ENCODE peak calls at places on chromosomes 4 and X, in nine cellular contexts. One of them, this sample, is unnamed.
A peak's percentile ranks its signal among the peaks of the same experiment; 100 is the strongest.

GRCh38 chrX:13120017-13120416 is 75.6 kb upstream of the FAM9C start:
- DNase-seq in neural crest cell: no peak
- DNase-seq in CD8-positive, alpha-beta T cell: no peak
- DNase-seq in choroid plexus epithelial cell: peak; percentile 93
- DNase-seq in WTC11: no peak
- DNase-seq in D721Med: no peak
- DNase-seq in body of pancreas: peak; percentile 69
- DNase-seq in kidney: no peak
- DNase-seq in dorsolateral prefrontal cortex: no peak
- DNase-seq in this sample: no peak

GRCh38 chr4:24794111-24794860 is 1.1 kb upstream of the SOD3 start:
- DNase-seq in neural crest cell: no peak
- DNase-seq in CD8-positive, alpha-beta T cell: no peak
- DNase-seq in choroid plexus epithelial cell: peak; percentile 36
- DNase-seq in WTC11: no peak
- DNase-seq in D721Med: no peak
- DNase-seq in body of pancreas: no peak
- DNase-seq in kidney: peak; percentile 81
- DNase-seq in dorsolateral prefrontal cortex: no peak
- DNase-seq in this sample: no peak

GRCh38 chr4:28772066-28772465 is 1911.4 kb downstream of the STIM2 start:
- DNase-seq in neural crest cell: no peak
- DNase-seq in CD8-positive, alpha-beta T cell: no peak
- DNase-seq in choroid plexus epithelial cell: peak; percentile 72
- DNase-seq in WTC11: no peak
- DNase-seq in D721Med: no peak
- DNase-seq in body of pancreas: no peak
- DNase-seq in kidney: no peak
- DNase-seq in dorsolateral prefrontal cortex: no peak
- DNase-seq in this sample: no peak

GRCh38 chr4:56799291-56799823 is 22.1 kb downstream of the SPINK2 start:
- DNase-seq in neural crest cell: no peak
- DNase-seq in CD8-positive, alpha-beta T cell: no peak
- DNase-seq in choroid plexus epithelial cell: no peak
- DNase-seq in WTC11: no peak
- DNase-seq in D721Med: no peak
- DNase-seq in body of pancreas: no peak
- DNase-seq in kidney: no peak
- DNase-seq in dorsolateral prefrontal cortex: no peak
- DNase-seq in this sample: no peak

GRCh38 chr4:182142146-182143085 is 100.8 kb upstream of the TENM3 start:
- DNase-seq in neural crest cell: peak; percentile 31
- DNase-seq in CD8-positive, alpha-beta T cell: no peak
- DNase-seq in choroid plexus epithelial cell: peak; percentile 63
- DNase-seq in WTC11: peak; percentile 71
- DNase-seq in D721Med: no peak
- DNase-seq in body of pancreas: no peak
- DNase-seq in kidney: peak; percentile 82
- DNase-seq in dorsolateral prefrontal cortex: no peak
- DNase-seq in this sample: peak; percentile 39

GRCh38 chr4:107853444-107854325 is 29.0 kb downstream of the SGMS2 start:
- DNase-seq in neural crest cell: no peak
- DNase-seq in CD8-positive, alpha-beta T cell: no peak
- DNase-seq in choroid plexus epithelial cell: peak; percentile 88
- DNase-seq in WTC11: no peak
- DNase-seq in D721Med: no peak
- DNase-seq in body of pancreas: no peak
- DNase-seq in kidney: no peak
- DNase-seq in dorsolateral prefrontal cortex: no peak
- DNase-seq in this sample: no peak

GRCh38 chr4:38060829-38061431 is 100.7 kb downstream of the PTTG2 start:
- DNase-seq in neural crest cell: no peak
- DNase-seq in CD8-positive, alpha-beta T cell: no peak
- DNase-seq in choroid plexus epithelial cell: peak; percentile 75
- DNase-seq in WTC11: no peak
- DNase-seq in D721Med: no peak
- DNase-seq in body of pancreas: no peak
- DNase-seq in kidney: no peak
- DNase-seq in dorsolateral prefrontal cortex: no peak
- DNase-seq in this sample: no peak

GRCh38 chr4:15901996-15902395 is 36.5 kb downstream of the FGFBP1 start:
- DNase-seq in neural crest cell: no peak
- DNase-seq in CD8-positive, alpha-beta T cell: no peak
- DNase-seq in choroid plexus epithelial cell: no peak
- DNase-seq in WTC11: no peak
- DNase-seq in D721Med: no peak
- DNase-seq in body of pancreas: no peak
- DNase-seq in kidney: no peak
- DNase-seq in dorsolateral prefrontal cortex: no peak
- DNase-seq in this sample: no peak

GRCh38 chr4:125735107-125735506 is 420.4 kb downstream of the FAT4 start:
- DNase-seq in neural crest cell: no peak
- DNase-seq in CD8-positive, alpha-beta T cell: no peak
- DNase-seq in choroid plexus epithelial cell: peak; percentile 99
- DNase-seq in WTC11: no peak
- DNase-seq in D721Med: no peak
- DNase-seq in body of pancreas: peak; percentile 23
- DNase-seq in kidney: no peak
- DNase-seq in dorsolateral prefrontal cortex: no peak
- DNase-seq in this sample: no peak

GRCh38 chr4:83369825-83370639 is 35.4 kb upstream of the HPSE start:
- DNase-seq in neural crest cell: no peak
- DNase-seq in CD8-positive, alpha-beta T cell: no peak
- DNase-seq in choroid plexus epithelial cell: peak; percentile 28
- DNase-seq in WTC11: no peak
- DNase-seq in D721Med: no peak
- DNase-seq in body of pancreas: no peak
- DNase-seq in kidney: no peak
- DNase-seq in dorsolateral prefrontal cortex: no peak
- DNase-seq in this sample: no peak

GRCh38 chr4:45985038-45985437 is 138.8 kb downstream of the GABRG1 start:
- DNase-seq in neural crest cell: no peak
- DNase-seq in CD8-positive, alpha-beta T cell: no peak
- DNase-seq in choroid plexus epithelial cell: no peak
- DNase-seq in WTC11: no peak
- DNase-seq in D721Med: no peak
- DNase-seq in body of pancreas: no peak
- DNase-seq in kidney: no peak
- DNase-seq in dorsolateral prefrontal cortex: no peak
- DNase-seq in this sample: no peak
- TF ChIP-seq CTCF in neural crest cell: no peak
- TF ChIP-seq CTCF in CD8-positive, alpha-beta T cell: no peak
- TF ChIP-seq CTCF in choroid plexus epithelial cell: no peak
- TF ChIP-seq CTCF in WTC11: no peak
- TF ChIP-seq CTCF in D721Med: no peak
- TF ChIP-seq CTCF in body of pancreas: no peak
- TF ChIP-seq CTCF in kidney: no peak
- TF ChIP-seq CTCF in dorsolateral prefrontal cortex: no peak
- TF ChIP-seq CTCF in this sample: no peak

DNA sequence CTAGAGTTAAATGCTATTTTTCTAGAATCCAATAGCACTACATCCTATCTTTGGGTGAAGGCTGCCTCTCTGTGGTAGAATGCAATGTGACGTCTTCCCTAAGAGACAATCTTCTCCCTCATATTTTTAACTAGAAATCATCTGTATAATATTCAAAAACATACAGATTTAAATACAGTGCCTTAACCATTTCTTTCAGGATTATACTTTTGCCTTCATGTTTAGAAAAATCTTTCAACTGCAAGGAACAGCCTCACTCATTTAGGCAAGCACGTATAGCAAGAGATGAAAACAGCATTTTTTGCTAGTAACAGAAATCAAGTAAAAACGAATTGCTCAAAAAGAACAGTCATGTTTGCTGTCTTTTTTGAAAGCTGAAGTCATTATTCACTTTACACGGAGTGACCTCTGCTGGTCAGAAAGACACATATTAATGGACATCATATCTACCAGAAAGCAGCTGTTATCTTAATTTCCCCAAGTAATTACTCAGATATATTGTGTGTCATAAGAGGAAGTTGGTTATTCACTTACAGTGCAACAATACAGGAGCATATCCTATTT is 422.3 kb downstream of the STPG2 start:
- DNase-seq in neural crest cell: no peak
- DNase-seq in CD8-positive, alpha-beta T cell: no peak
- DNase-seq in choroid plexus epithelial cell: peak; percentile 60
- DNase-seq in WTC11: no peak
- DNase-seq in D721Med: no peak
- DNase-seq in body of pancreas: no peak
- DNase-seq in kidney: no peak
- DNase-seq in dorsolateral prefrontal cortex: no peak
- DNase-seq in this sample: no peak
- TF ChIP-seq CTCF in neural crest cell: peak; percentile 62
- TF ChIP-seq CTCF in CD8-positive, alpha-beta T cell: no peak
- TF ChIP-seq CTCF in choroid plexus epithelial cell: peak; percentile 32
- TF ChIP-seq CTCF in WTC11: no peak
- TF ChIP-seq CTCF in D721Med: peak; percentile 63
- TF ChIP-seq CTCF in body of pancreas: no peak
- TF ChIP-seq CTCF in kidney: no peak
- TF ChIP-seq CTCF in dorsolateral prefrontal cortex: peak; percentile 44
- TF ChIP-seq CTCF in this sample: peak; percentile 48

GRCh38 chrX:23811135-23811781 is 28.3 kb downstream of the SAT1 start:
- DNase-seq in neural crest cell: no peak
- DNase-seq in CD8-positive, alpha-beta T cell: no peak
- DNase-seq in choroid plexus epithelial cell: peak; percentile 26
- DNase-seq in WTC11: no peak
- DNase-seq in D721Med: no peak
- DNase-seq in body of pancreas: no peak
- DNase-seq in kidney: no peak
- DNase-seq in dorsolateral prefrontal cortex: no peak
- DNase-seq in this sample: no peak
- TF ChIP-seq CTCF in neural crest cell: no peak
- TF ChIP-seq CTCF in CD8-positive, alpha-beta T cell: no peak
- TF ChIP-seq CTCF in choroid plexus epithelial cell: no peak
- TF ChIP-seq CTCF in WTC11: no peak
- TF ChIP-seq CTCF in D721Med: no peak
- TF ChIP-seq CTCF in body of pancreas: no peak
- TF ChIP-seq CTCF in kidney: no peak
- TF ChIP-seq CTCF in dorsolateral prefrontal cortex: no peak
- TF ChIP-seq CTCF in this sample: no peak

GRCh38 chr4:95170176-95170575 is 378.6 kb downstream of the UNC5C start:
- DNase-seq in neural crest cell: no peak
- DNase-seq in CD8-positive, alpha-beta T cell: no peak
- DNase-seq in choroid plexus epithelial cell: no peak
- DNase-seq in WTC11: no peak
- DNase-seq in D721Med: no peak
- DNase-seq in body of pancreas: no peak
- DNase-seq in kidney: no peak
- DNase-seq in dorsolateral prefrontal cortex: peak; percentile 90
- DNase-seq in this sample: no peak

GRCh38 chr4:95167809-95168208 is 381.0 kb downstream of the UNC5C start:
- DNase-seq in neural crest cell: no peak
- DNase-seq in CD8-positive, alpha-beta T cell: no peak
- DNase-seq in choroid plexus epithelial cell: no peak
- DNase-seq in WTC11: no peak
- DNase-seq in D721Med: no peak
- DNase-seq in body of pancreas: no peak
- DNase-seq in kidney: no peak
- DNase-seq in dorsolateral prefrontal cortex: no peak
- DNase-seq in this sample: no peak

GRCh38 chr4:95161781-95162469 is 386.8 kb downstream of the UNC5C start:
- DNase-seq in neural crest cell: no peak
- DNase-seq in CD8-positive, alpha-beta T cell: no peak
- DNase-seq in choroid plexus epithelial cell: no peak
- DNase-seq in WTC11: no peak
- DNase-seq in D721Med: no peak
- DNase-seq in body of pancreas: no peak
- DNase-seq in kidney: no peak
- DNase-seq in dorsolateral prefrontal cortex: no peak
- DNase-seq in this sample: no peak

GRCh38 chr4:95162867-95163266 is 385.9 kb downstream of the UNC5C start:
- DNase-seq in neural crest cell: no peak
- DNase-seq in CD8-positive, alpha-beta T cell: no peak
- DNase-seq in choroid plexus epithelial cell: no peak
- DNase-seq in WTC11: no peak
- DNase-seq in D721Med: no peak
- DNase-seq in body of pancreas: no peak
- DNase-seq in kidney: no peak
- DNase-seq in dorsolateral prefrontal cortex: no peak
- DNase-seq in this sample: no peak

GRCh38 chr4:95165926-95166524 is 382.7 kb downstream of the UNC5C start:
- DNase-seq in neural crest cell: peak; percentile 31
- DNase-seq in CD8-positive, alpha-beta T cell: no peak
- DNase-seq in choroid plexus epithelial cell: peak; percentile 86
- DNase-seq in WTC11: no peak
- DNase-seq in D721Med: no peak
- DNase-seq in body of pancreas: peak; percentile 18
- DNase-seq in kidney: no peak
- DNase-seq in dorsolateral prefrontal cortex: no peak
- DNase-seq in this sample: no peak
- TF ChIP-seq CTCF in neural crest cell: peak; percentile 86
- TF ChIP-seq CTCF in CD8-positive, alpha-beta T cell: peak; percentile 72
- TF ChIP-seq CTCF in choroid plexus epithelial cell: peak; percentile 60
- TF ChIP-seq CTCF in WTC11: peak; percentile 44
- TF ChIP-seq CTCF in D721Med: peak; percentile 77
- TF ChIP-seq CTCF in body of pancreas: peak; percentile 22
- TF ChIP-seq CTCF in kidney: peak; percentile 73
- TF ChIP-seq CTCF in dorsolateral prefrontal cortex: peak; percentile 76
- TF ChIP-seq CTCF in this sample: peak; percentile 85

GRCh38 chr4:8188743-8189550 is 10.1 kb upstream of the SH3TC1 start:
- DNase-seq in neural crest cell: no peak
- DNase-seq in CD8-positive, alpha-beta T cell: no peak
- DNase-seq in choroid plexus epithelial cell: no peak
- DNase-seq in WTC11: no peak
- DNase-seq in D721Med: no peak
- DNase-seq in body of pancreas: peak; percentile 56
- DNase-seq in kidney: peak; percentile 92
- DNase-seq in dorsolateral prefrontal cortex: no peak
- DNase-seq in this sample: peak; percentile 28
- TF ChIP-seq CTCF in neural crest cell: no peak
- TF ChIP-seq CTCF in CD8-positive, alpha-beta T cell: no peak
- TF ChIP-seq CTCF in choroid plexus epithelial cell: no peak
- TF ChIP-seq CTCF in WTC11: no peak
- TF ChIP-seq CTCF in D721Med: no peak
- TF ChIP-seq CTCF in body of pancreas: no peak
- TF ChIP-seq CTCF in kidney: no peak
- TF ChIP-seq CTCF in dorsolateral prefrontal cortex: no peak
- TF ChIP-seq CTCF in this sample: no peak

GRCh38 chrX:78035061-78035460 is 65.6 kb upstream of the PGAM4 start:
- DNase-seq in neural crest cell: no peak
- DNase-seq in CD8-positive, alpha-beta T cell: no peak
- DNase-seq in choroid plexus epithelial cell: no peak
- DNase-seq in WTC11: no peak
- DNase-seq in D721Med: no peak
- DNase-seq in body of pancreas: no peak
- DNase-seq in kidney: no peak
- DNase-seq in dorsolateral prefrontal cortex: no peak
- DNase-seq in this sample: no peak

GRCh38 chrX:78027798-78028197 is 58.4 kb upstream of the PGAM4 start:
- DNase-seq in neural crest cell: no peak
- DNase-seq in CD8-positive, alpha-beta T cell: no peak
- DNase-seq in choroid plexus epithelial cell: no peak
- DNase-seq in WTC11: no peak
- DNase-seq in D721Med: no peak
- DNase-seq in body of pancreas: no peak
- DNase-seq in kidney: no peak
- DNase-seq in dorsolateral prefrontal cortex: no peak
- DNase-seq in this sample: no peak

GRCh38 chrX:78024349-78025108 is 55.1 kb upstream of the PGAM4 start:
- DNase-seq in neural crest cell: no peak
- DNase-seq in CD8-positive, alpha-beta T cell: peak; percentile 36
- DNase-seq in choroid plexus epithelial cell: peak; percentile 15
- DNase-seq in WTC11: peak; percentile 16
- DNase-seq in D721Med: peak; percentile 26
- DNase-seq in body of pancreas: peak; percentile 73
- DNase-seq in kidney: no peak
- DNase-seq in dorsolateral prefrontal cortex: no peak
- DNase-seq in this sample: no peak

GRCh38 chrX:78029663-78030062 is 60.2 kb upstream of the PGAM4 start:
- DNase-seq in neural crest cell: peak; percentile 2
- DNase-seq in CD8-positive, alpha-beta T cell: no peak
- DNase-seq in choroid plexus epithelial cell: peak; percentile 54
- DNase-seq in WTC11: peak; percentile 20
- DNase-seq in D721Med: no peak
- DNase-seq in body of pancreas: peak; percentile 31
- DNase-seq in kidney: no peak
- DNase-seq in dorsolateral prefrontal cortex: peak; percentile 39
- DNase-seq in this sample: peak; percentile 21
- TF ChIP-seq CTCF in neural crest cell: peak; percentile 59
- TF ChIP-seq CTCF in CD8-positive, alpha-beta T cell: no peak
- TF ChIP-seq CTCF in choroid plexus epithelial cell: peak; percentile 70
- TF ChIP-seq CTCF in WTC11: no peak
- TF ChIP-seq CTCF in D721Med: peak; percentile 80
- TF ChIP-seq CTCF in body of pancreas: peak; percentile 16
- TF ChIP-seq CTCF in kidney: peak; percentile 51
- TF ChIP-seq CTCF in dorsolateral prefrontal cortex: peak; percentile 41
- TF ChIP-seq CTCF in this sample: no peak